ENCODE peak calls at places on chromosome 9, in eight cellular contexts. S, M, Z, H, P, D, G and E are unnamed samples.

GRCh38 chr9:114487607-114488300 is 17.5 kb downstream of the WHRN start:
- DNase-seq in G (peak), S (peak), M (peak), H (peak), P (peak), D (peak), Z (peak), E (peak)

GRCh38 chr9:121316852-121317373 is 49.0 kb downstream of the GSN start:
- DNase-seq in H (no peak), D (no peak), Z (no peak), G (no peak), P (no peak), S (no peak), M (no peak), E (no peak)

GRCh38 chr9:135565636-135566035 is 4.1 kb downstream of the PAEP start:
- DNase-seq in Z (no peak), P (no peak), D (no peak), H (no peak), M (no peak), G (no peak), S (no peak), E (no peak)

GRCh38 chr9:135605238-135605781 is 34.0 kb downstream of the GLT6D1 start:
- DNase-seq in H (no peak), G (peak), P (peak), M (no peak), Z (no peak), S (no peak), D (no peak), E (no peak)

GRCh38 chr9:108867829-108868228 is 5.8 kb downstream of the ACTL7A start:
- DNase-seq in H (no peak), D (no peak), S (no peak), M (no peak), P (no peak), G (no peak), Z (no peak), E (no peak)

GRCh38 chr9:19533373-19533772 is 124.6 kb downstream of the ACER2 start:
- DNase-seq in Z (no peak), G (no peak), S (no peak), H (no peak), D (no peak), P (no peak), M (no peak), E (no peak)

GRCh38 chr9:121972501-121972981 is 120.6 kb downstream of the TTLL11 start:
- DNase-seq in M (no peak), P (no peak), Z (no peak), G (peak), D (no peak), H (no peak), S (no peak), E (peak)

GRCh38 chr9:129225815-129226214 is 47.8 kb upstream of the IER5L start:
- DNase-seq in G (no peak), Z (peak), D (peak), M (no peak), P (no peak), H (no peak), S (peak), E (no peak)

GRCh38 chr9:137781906-137782585 is 95.5 kb upstream of the CACNA1B start:
- DNase-seq in D (no peak), P (no peak), Z (no peak), S (no peak), H (no peak), G (no peak), M (no peak), E (no peak)

GRCh38 chr9:34989946-34990635 is 546 bp downstream of the DNAJB5 start:
- DNase-seq in H (no peak), Z (no peak), S (peak), P (no peak), G (no peak), D (peak), M (peak), E (peak)

GRCh38 chr9:35616681-35617459 is 1.3 kb downstream of the CD72 start:
- DNase-seq in M (no peak), Z (peak), H (no peak), D (peak), P (no peak), S (peak), G (no peak), E (peak)

GRCh38 chr9:108108802-108109448 is 619.4 kb upstream of the KLF4 start:
- DNase-seq in Z (no peak), D (no peak), S (no peak), P (no peak), H (no peak), M (no peak), G (no peak), E (no peak)

GRCh38 chr9:127873886-127874285 is 3.6 kb downstream of the AK1 start:
- DNase-seq in D (peak), M (no peak), G (no peak), Z (no peak), S (no peak), H (no peak), P (peak), E (peak)

GRCh38 chr9:35728041-35728971 is 3.7 kb downstream of the TLN1 start:
- DNase-seq in D (peak), P (peak), M (no peak), G (peak), Z (peak), H (peak), S (peak), E (peak)

GRCh38 chr9:70010015-70010414 is 33.6 kb upstream of the MAMDC2 start:
- DNase-seq in P (no peak), S (no peak), M (no peak), G (no peak), Z (no peak), H (no peak), D (no peak), E (no peak)

GRCh38 chr9:27475057-27475456 is 49.0 kb upstream of the IFNK start:
- DNase-seq in P (no peak), M (no peak), Z (no peak), D (no peak), S (no peak), G (no peak), H (no peak), E (no peak)

GRCh38 chr9:127773245-127773644 is 5.2 kb downstream of the SH2D3C start:
- DNase-seq in S (no peak), H (no peak), M (no peak), P (no peak), G (no peak), Z (no peak), D (no peak), E (no peak)

GRCh38 chr9:7185612-7186011 is 427.8 kb downstream of the KDM4C start:
- DNase-seq in S (no peak), G (peak), M (no peak), D (no peak), P (no peak), Z (no peak), H (peak), E (no peak)

GRCh38 chr9:107738789-107739188 is 249.2 kb upstream of the KLF4 start:
- DNase-seq in P (no peak), G (peak), S (no peak), H (no peak), Z (no peak), M (no peak), D (peak), E (no peak)

GRCh38 chr9:78393340-78393739 is 96.4 kb downstream of the PSAT1 start:
- DNase-seq in S (no peak), D (no peak), H (no peak), Z (no peak), G (no peak), M (no peak), P (no peak), E (no peak)

GRCh38 chr9:109143881-109144562 is 23.0 kb downstream of the FRRS1L start:
- DNase-seq in D (no peak), S (no peak), M (no peak), G (no peak), P (no peak), H (no peak), Z (peak), E (no peak)

GRCh38 chr9:114378883-114379282 is 8.9 kb downstream of the AKNA start:
- DNase-seq in Z (no peak), H (no peak), D (no peak), P (no peak), G (no peak), S (no peak), M (no peak), E (no peak)

GRCh38 chr9:110048976-110049698 is 158.8 kb downstream of the C9orf152 start:
- DNase-seq in D (no peak), G (no peak), S (no peak), Z (no peak), P (no peak), M (no peak), H (no peak), E (no peak)

GRCh38 chr9:137318976-137319375 is 16.9 kb upstream of the NRARP start:
- DNase-seq in M (no peak), P (no peak), G (peak), H (no peak), D (peak), Z (no peak), S (peak), E (peak)

GRCh38 chr9:27247756-27248155 is 49.2 kb downstream of the EQTN start:
- DNase-seq in P (peak), D (no peak), Z (no peak), H (peak), G (peak), M (peak), S (peak), E (peak)

GRCh38 chr9:127574089-127574921 is 37.8 kb upstream of the STXBP1 start:
- DNase-seq in D (no peak), M (no peak), P (no peak), Z (no peak), S (no peak), G (no peak), H (no peak), E (peak)

GRCh38 chr9:132078369-132079356 is 1.0 kb downstream of the MED27 start:
- DNase-seq in D (no peak), H (no peak), Z (no peak), S (peak), M (no peak), P (no peak), G (peak), E (no peak)

GRCh38 chr9:130128782-130129424 is 43.3 kb upstream of the NCS1 start:
- DNase-seq in G (peak), Z (peak), P (peak), H (no peak), M (no peak), D (no peak), S (peak), E (peak)

GRCh38 chr9:136859821-136860269 is 6.3 kb downstream of the EDF1 start:
- DNase-seq in Z (no peak), P (no peak), H (no peak), D (no peak), G (no peak), M (no peak), S (no peak), E (no peak)

GRCh38 chr9:114386886-114387677 is 700 bp downstream of the AKNA start:
- DNase-seq in D (peak), S (no peak), M (no peak), Z (peak), H (no peak), P (no peak), G (no peak), E (no peak)

GRCh38 chr9:26356491-26356890 is 536.1 kb downstream of the CAAP1 start:
- DNase-seq in G (no peak), P (no peak), M (no peak), Z (no peak), D (no peak), S (no peak), H (no peak), E (no peak)

GRCh38 chr9:98997580-98997979 is 53.9 kb downstream of the COL15A1 start:
- DNase-seq in P (no peak), D (no peak), M (no peak), S (peak), H (no peak), Z (no peak), G (no peak), E (peak)

GRCh38 chr9:98375138-98375726 is 119.8 kb upstream of the TBC1D2 start:
- DNase-seq in H (peak), G (no peak), D (no peak), P (no peak), S (no peak), Z (peak), M (no peak), E (no peak)

GRCh38 chr9:124450241-124450924 is at the start of gene ADGRD2:
- DNase-seq in G (no peak), P (no peak), D (no peak), M (no peak), H (no peak), Z (no peak), S (peak), E (no peak)

GRCh38 chr9:98149422-98149821 is 30.4 kb upstream of the TRIM14 start:
- DNase-seq in D (no peak), Z (no peak), P (no peak), G (no peak), M (no peak), H (no peak), S (no peak), E (no peak)